ENCODE peak calls at places on chromosomes 6 and 20, in six cellular contexts. U is tibial nerve, I is PC-3, M is OCI-LY7, Q is astrocyte of the cerebellum, T is HFF-Myc. W is an unnamed sample.

GRCh38 chr6:113178349-113178748 is 678.8 kb upstream of the MARCKS start:
- DNase-seq in U (no peak), I (peak), M (no peak), Q (peak), T (no peak), W (no peak)

GRCh38 chr20:4929686-4930397 is 71.5 kb downstream of the SLC23A2 start:
- DNase-seq in U (no peak), I (no peak), M (no peak), Q (no peak), T (no peak), W (no peak)

GRCh38 chr6:170162011-170162770 is 128.7 kb downstream of the DLL1 start:
- DNase-seq in U (no peak), I (no peak), M (no peak), Q (no peak), T (no peak), W (no peak)

GRCh38 chr20:20835897-20836296 is 123.5 kb upstream of the RALGAPA2 start:
- DNase-seq in U (no peak), I (no peak), M (no peak), Q (no peak), T (no peak), W (no peak)

GRCh38 chr20:3705970-3706739 is 6.2 kb downstream of the SIGLEC1 start:
- DNase-seq in U (no peak), I (no peak), M (no peak), Q (no peak), T (no peak), W (no peak)

GRCh38 chr20:31664696-31665354 is 27.1 kb downstream of the COX4I2 start:
- DNase-seq in U (no peak), I (no peak), M (no peak), Q (no peak), T (no peak), W (no peak)

GRCh38 chr20:57441510-57442154 is 50.4 kb downstream of the RBM38 start:
- DNase-seq in U (no peak), I (no peak), M (no peak), Q (no peak), T (no peak), W (no peak)

GRCh38 chr20:33832113-33832853 is 21.1 kb downstream of the CHMP4B start:
- DNase-seq in U (no peak), I (no peak), M (no peak), Q (peak), T (no peak), W (no peak)

GRCh38 chr6:158191032-158191431 is 22.9 kb downstream of the GTF2H5 start:
- DNase-seq in U (no peak), I (peak), M (no peak), Q (no peak), T (no peak), W (no peak)

GRCh38 chr20:35665949-35666288 is 1.2 kb upstream of the CPNE1 start:
- DNase-seq in U (no peak), I (no peak), M (no peak), Q (no peak), T (no peak), W (no peak)

GRCh38 chr6:4802312-4802935 is 26.2 kb downstream of the CDYL start:
- DNase-seq in U (no peak), I (no peak), M (peak), Q (no peak), T (no peak), W (no peak)

GRCh38 chr6:111952821-111953535 is 79.7 kb upstream of the FYN start:
- DNase-seq in U (no peak), I (peak), M (no peak), Q (no peak), T (no peak), W (no peak)

GRCh38 chr6:40410792-40411191 is 176.4 kb downstream of the LRFN2 start:
- DNase-seq in U (no peak), I (no peak), M (no peak), Q (no peak), T (no peak), W (no peak)

GRCh38 chr6:43171284-43172126 is 436 bp downstream of the SRF start:
- DNase-seq in U (no peak), I (no peak), M (peak), Q (no peak), T (no peak), W (no peak)

GRCh38 chr6:148835920-148836441 is 89.2 kb downstream of the UST start:
- DNase-seq in U (no peak), I (peak), M (no peak), Q (peak), T (peak), W (peak)

GRCh38 chr20:43988451-43988850 is 73.8 kb downstream of the TOX2 start:
- DNase-seq in U (no peak), I (no peak), M (no peak), Q (no peak), T (no peak), W (no peak)

GRCh38 chr6:149170564-149171452 is 146.7 kb upstream of the TAB2 start:
- DNase-seq in U (no peak), I (no peak), M (no peak), Q (no peak), T (no peak), W (no peak)

GRCh38 chr6:39791850-39792500 is at the start of gene DAAM2:
- DNase-seq in U (peak), I (no peak), M (no peak), Q (no peak), T (no peak), W (no peak)

GRCh38 chr6:33076406-33076934 is 680 bp downstream of the HLA-DPB1 start:
- DNase-seq in U (no peak), I (no peak), M (no peak), Q (no peak), T (no peak), W (no peak)

GRCh38 chr6:133645000-133645619 is 243.8 kb upstream of the TCF21 start:
- DNase-seq in U (no peak), I (no peak), M (no peak), Q (peak), T (peak), W (no peak)

GRCh38 chr6:123393333-123393732 is 243.4 kb downstream of the TRDN start:
- DNase-seq in U (no peak), I (peak), M (peak), Q (no peak), T (no peak), W (no peak)

GRCh38 chr6:153729189-153729588 is 309.9 kb upstream of the OPRM1 start:
- DNase-seq in U (no peak), I (no peak), M (no peak), Q (no peak), T (no peak), W (no peak)

GRCh38 chr20:62739067-62739466 is 30.4 kb downstream of the NTSR1 start:
- DNase-seq in U (no peak), I (no peak), M (no peak), Q (no peak), T (no peak), W (no peak)

GRCh38 chr20:62736407-62737071 is 27.9 kb downstream of the NTSR1 start:
- DNase-seq in U (no peak), I (no peak), M (no peak), Q (no peak), T (no peak), W (no peak)

GRCh38 chr20:62737971-62738881 is 29.6 kb downstream of the NTSR1 start:
- DNase-seq in U (no peak), I (no peak), M (no peak), Q (no peak), T (no peak), W (no peak)

GRCh38 chr20:62736026-62736406 is 27.4 kb downstream of the NTSR1 start:
- DNase-seq in U (no peak), I (no peak), M (no peak), Q (no peak), T (no peak), W (no peak)

GRCh38 chr20:62737271-62737761 is 28.7 kb downstream of the NTSR1 start:
- DNase-seq in U (no peak), I (no peak), M (no peak), Q (no peak), T (no peak), W (no peak)
- H3K4me3 ChIP-seq in U (no peak), I (no peak), M (no peak), Q (no peak), T (no peak), W (no peak)

DNA sequence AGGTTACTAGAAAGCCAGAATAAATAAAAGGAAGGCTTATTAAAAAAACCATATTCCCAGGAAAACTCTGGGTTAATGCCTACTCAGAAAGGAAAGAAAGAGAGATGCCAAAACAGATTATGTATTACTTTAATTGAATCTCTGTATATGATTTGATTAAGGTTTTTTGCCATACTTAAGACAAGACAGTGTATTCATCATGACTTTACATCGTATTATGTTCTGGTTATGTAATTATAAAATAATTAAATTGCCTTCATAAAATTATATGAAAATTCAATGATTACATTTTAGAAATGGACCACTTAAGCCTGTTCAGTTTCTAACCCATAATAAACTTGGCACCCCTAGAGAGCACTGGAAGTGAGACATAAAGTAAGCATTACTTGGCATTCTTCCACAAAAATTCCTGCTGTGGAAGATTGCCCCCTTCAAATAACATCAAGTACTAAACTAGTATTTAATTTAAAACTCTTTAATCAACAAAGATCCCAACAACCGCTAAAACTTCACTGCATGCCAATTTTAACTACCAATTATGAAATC is 20.8 kb upstream of the IBTK start:
- DNase-seq in U (no peak), I (peak), M (no peak), Q (no peak), T (no peak), W (no peak)
- TF ChIP-seq CTCF in U (no peak), I (no peak), M (no peak), Q (no peak), T (no peak), W (no peak)

DNA sequence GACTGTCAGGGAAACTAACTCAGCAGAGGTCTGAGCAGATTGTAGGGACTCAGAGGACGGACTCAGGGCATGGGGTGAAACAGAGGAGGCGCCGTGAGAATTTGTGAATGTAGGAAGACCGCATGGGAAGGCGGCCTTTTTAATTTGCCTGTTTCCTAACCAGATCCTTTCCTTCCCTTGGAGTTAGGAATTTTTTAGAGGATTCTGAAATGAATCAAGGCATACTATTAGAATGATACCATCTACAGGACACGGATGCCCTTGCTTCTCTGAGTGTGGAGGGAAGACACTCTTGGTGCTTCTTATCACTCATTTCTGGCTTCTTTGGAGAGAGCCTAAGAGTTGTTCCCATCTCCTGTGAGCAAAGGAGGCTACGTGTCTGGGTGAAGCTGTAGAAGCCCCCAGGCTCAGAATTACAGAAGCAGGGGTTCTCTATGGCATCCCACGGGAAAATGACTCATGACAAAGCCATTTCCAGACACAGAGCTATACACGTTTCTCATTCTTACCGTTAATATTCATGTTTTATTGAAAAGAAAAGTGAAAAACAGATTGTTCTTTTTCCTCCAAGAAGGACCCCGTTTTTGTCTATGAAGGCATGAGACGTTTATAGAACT is 148.5 kb downstream of the EDN3 start:
- DNase-seq in U (no peak), I (no peak), M (no peak), Q (no peak), T (no peak), W (no peak)
- H3K4me3 ChIP-seq in U (no peak), I (no peak), M (no peak), Q (no peak), T (no peak), W (no peak)

DNA sequence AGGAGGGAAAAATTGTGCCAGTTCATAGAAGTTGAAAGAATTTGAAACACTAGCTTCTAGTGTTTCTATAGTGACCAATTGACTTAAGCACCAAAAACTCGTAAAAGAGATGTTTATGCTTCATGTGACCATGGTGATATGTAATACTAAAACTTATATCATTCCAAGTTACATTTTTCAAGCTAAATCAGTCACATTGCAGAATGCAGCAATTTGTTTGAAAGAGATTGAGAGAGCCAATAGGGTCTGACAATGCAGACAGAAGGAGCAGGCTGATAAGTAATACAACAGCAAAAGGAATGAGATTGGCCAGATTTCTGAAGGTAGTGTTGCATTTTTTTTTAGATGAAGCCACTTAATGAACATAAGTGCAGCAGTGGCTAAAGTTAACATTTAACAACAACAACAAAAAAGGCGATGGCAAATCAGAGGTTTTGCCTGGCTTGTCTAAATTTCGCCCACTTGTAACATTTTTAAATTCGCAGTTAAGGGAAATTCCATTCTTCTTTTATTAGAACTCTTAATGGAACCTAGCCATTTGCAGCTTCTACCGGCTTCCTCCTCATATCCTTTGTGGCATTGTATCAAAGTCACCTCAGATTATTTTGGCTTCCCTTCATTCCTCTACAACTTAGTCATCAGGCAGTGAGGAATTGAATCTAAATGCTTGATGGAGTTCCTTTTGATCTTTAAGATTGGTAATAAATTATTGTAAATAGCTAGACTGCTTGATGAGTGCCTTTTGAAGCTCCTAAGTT is 484.0 kb upstream of the SOX4 start:
- DNase-seq in U (no peak), I (peak), M (no peak), Q (peak), T (peak), W (peak)
- TF ChIP-seq CTCF in U (no peak), I (no peak), M (no peak), Q (no peak), T (no peak), W (no peak)

GRCh38 chr6:31115941-31116560 is 1.5 kb downstream of the PSORS1C1 start:
- DNase-seq in U (no peak), I (no peak), M (no peak), Q (no peak), T (no peak), W (no peak)

GRCh38 chr6:31113861-31114539 is 600 bp upstream of the PSORS1C1 start:
- DNase-seq in U (no peak), I (no peak), M (no peak), Q (peak), T (no peak), W (peak)

GRCh38 chr6:31114540-31114876 is at the start of gene PSORS1C1:
- DNase-seq in U (peak), I (peak), M (no peak), Q (peak), T (peak), W (peak)

GRCh38 chr6:31116661-31117385 is 2.2 kb downstream of the PSORS1C1 start:
- DNase-seq in U (no peak), I (no peak), M (no peak), Q (no peak), T (no peak), W (no peak)

GRCh38 chr6:31114970-31115849 is 610 bp downstream of the PSORS1C1 start:
- DNase-seq in U (no peak), I (peak), M (no peak), Q (peak), T (no peak), W (no peak)
- H3K4me3 ChIP-seq in U (peak), I (peak), M (no peak), Q (peak), T (peak), W (no peak)

GRCh38 chr6:152229330-152229729 is 407.8 kb downstream of the SYNE1 start:
- DNase-seq in U (no peak), I (no peak), M (no peak), Q (no peak), T (no peak), W (no peak)

GRCh38 chr6:152233547-152234320 is 403.4 kb downstream of the SYNE1 start:
- DNase-seq in U (no peak), I (no peak), M (no peak), Q (no peak), T (no peak), W (no peak)

GRCh38 chr6:152236370-152237097 is 400.6 kb downstream of the SYNE1 start:
- DNase-seq in U (no peak), I (no peak), M (no peak), Q (no peak), T (no peak), W (no peak)

DNA sequence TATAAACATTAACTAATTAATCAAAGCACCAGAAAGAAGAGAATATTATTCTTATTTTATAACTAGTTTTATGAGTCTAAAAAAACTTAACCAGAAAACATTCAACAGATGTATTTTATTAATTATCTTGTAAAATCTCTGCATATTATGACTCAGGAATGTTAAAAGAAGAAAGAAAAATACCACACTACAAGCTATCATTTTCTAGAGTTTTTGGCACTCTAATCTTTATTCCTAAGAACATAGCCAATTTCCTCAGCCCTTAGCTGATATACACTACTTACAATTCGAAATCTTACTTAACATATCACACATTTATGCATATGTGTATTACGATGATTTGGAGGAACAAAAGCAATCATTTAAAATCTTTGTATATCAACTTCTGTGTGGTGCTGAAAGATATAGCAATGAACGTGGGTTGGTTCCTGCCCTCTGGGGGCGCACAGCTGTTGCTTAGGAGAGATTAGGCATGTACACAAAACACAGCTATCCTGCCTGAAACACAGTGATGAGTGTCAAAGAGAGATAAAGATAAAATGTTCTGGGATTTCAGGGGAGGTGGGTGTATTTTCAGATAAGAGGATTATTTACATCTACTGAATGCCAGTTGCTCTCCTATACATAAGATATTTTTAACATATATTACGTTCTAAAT is 404.5 kb downstream of the SYNE1 start:
- DNase-seq in U (no peak), I (no peak), M (no peak), Q (no peak), T (peak), W (no peak)
- TF ChIP-seq CTCF in U (no peak), I (no peak), M (peak), Q (no peak), T (peak), W (peak)

W was measured in AG09309.